ENCODE peak calls at places on chromosome 10, in eight cellular contexts. Z, Y, R, C, M, H, B and T are unnamed samples.
A peak's percentile ranks its signal among the peaks of the same experiment; 100 is the strongest.

GRCh38 chr10:103197177-103197576 is 4.1 kb upstream of the NT5C2 start:
- DNase-seq in B (peak; percentile 83), Z (no peak), C (no peak), R (no peak), H (no peak), M (peak; percentile 20), Y (no peak), T (no peak)

GRCh38 chr10:21020545-21020944 is 123.4 kb upstream of the NEBL start:
- DNase-seq in Y (peak; percentile 21), B (no peak), C (peak; percentile 80), Z (no peak), M (no peak), H (peak; percentile 44), R (no peak), T (peak; percentile 31)

GRCh38 chr10:13787015-13787421 is 200.3 kb downstream of the PRPF18 start:
- DNase-seq in Y (peak; percentile 73), R (no peak), M (no peak), Z (peak; percentile 73), H (no peak), C (peak; percentile 79), B (peak; percentile 69), T (peak; percentile 77)

GRCh38 chr10:130108934-130109604 is 1.6 kb downstream of the C10orf143 start:
- DNase-seq in C (peak; percentile 22), Y (no peak), H (no peak), Z (no peak), B (no peak), M (no peak), R (no peak), T (no peak)

GRCh38 chr10:125411724-125412123 is 251.4 kb upstream of the CTBP2 start:
- DNase-seq in H (no peak), B (no peak), C (no peak), Y (no peak), Z (no peak), R (no peak), M (peak; percentile 63), T (no peak)

GRCh38 chr10:132706701-132707100 is 79.2 kb downstream of the NKX6-2 start:
- DNase-seq in H (no peak), R (no peak), Z (no peak), M (no peak), B (peak; percentile 64), C (no peak), Y (no peak), T (no peak)

GRCh38 chr10:30454744-30455498 is 20.9 kb downstream of the MAP3K8 start:
- DNase-seq in C (no peak), Y (no peak), R (no peak), B (no peak), M (peak; percentile 48), H (no peak), Z (no peak), T (no peak)

GRCh38 chr10:46226232-46226631 is 60.6 kb upstream of the ANTXRL start:
- DNase-seq in B (no peak), R (peak; percentile 31), M (no peak), Y (no peak), C (no peak), Z (no peak), H (no peak), T (no peak)

GRCh38 chr10:43190775-43191174 is 52.5 kb downstream of the CSGALNACT2 start:
- DNase-seq in M (no peak), B (no peak), Y (no peak), C (no peak), R (no peak), Z (no peak), H (no peak), T (no peak)

GRCh38 chr10:72334196-72334831 is 20.4 kb downstream of the DNAJB12 start:
- DNase-seq in R (peak; percentile 76), B (no peak), C (no peak), M (no peak), Z (no peak), H (peak; percentile 87), Y (no peak), T (peak; percentile 90)

GRCh38 chr10:80070068-80070467 is 8.4 kb upstream of the TMEM254 start:
- DNase-seq in C (no peak), Y (no peak), H (no peak), Z (no peak), R (peak; percentile 82), M (no peak), B (no peak), T (no peak)

GRCh38 chr10:29245476-29245875 is 43.4 kb upstream of the LYZL1 start:
- DNase-seq in B (no peak), M (no peak), Y (no peak), C (no peak), H (no peak), Z (no peak), R (peak; percentile 62), T (no peak)

GRCh38 chr10:24382979-24383663 is 174.2 kb downstream of the KIAA1217 start:
- DNase-seq in M (no peak), C (no peak), R (no peak), H (no peak), Y (no peak), B (no peak), Z (no peak), T (no peak)

GRCh38 chr10:110165239-110165638 is 42.2 kb upstream of the MXI1 start:
- DNase-seq in C (no peak), Y (no peak), Z (no peak), B (no peak), M (no peak), H (no peak), R (no peak), T (no peak)

GRCh38 chr10:129446182-129446581 is 20.9 kb upstream of the MGMT start:
- DNase-seq in M (no peak), Y (no peak), R (no peak), B (no peak), C (no peak), H (no peak), Z (no peak), T (no peak)

GRCh38 chr10:91557540-91558231 is 75.2 kb downstream of the PPP1R3C start:
- DNase-seq in C (no peak), H (no peak), M (no peak), Z (no peak), Y (no peak), B (no peak), R (no peak), T (no peak)

GRCh38 chr10:95285556-95285955 is 5.2 kb downstream of the PDLIM1 start:
- DNase-seq in Y (no peak), Z (no peak), C (no peak), M (no peak), R (no peak), B (no peak), H (no peak), T (no peak)

GRCh38 chr10:95287281-95287680 is 3.5 kb downstream of the PDLIM1 start:
- DNase-seq in Y (no peak), B (no peak), H (no peak), R (no peak), M (no peak), C (no peak), Z (no peak), T (no peak)

GRCh38 chr10:95282115-95282514 is 8.7 kb downstream of the PDLIM1 start:
- DNase-seq in Z (no peak), Y (no peak), B (no peak), R (no peak), M (no peak), H (no peak), C (no peak), T (no peak)

GRCh38 chr10:95286707-95287106 is 4.1 kb downstream of the PDLIM1 start:
- DNase-seq in H (no peak), B (no peak), M (no peak), R (no peak), Y (no peak), C (no peak), Z (no peak), T (no peak)

GRCh38 chr10:95284807-95285206 is 6.0 kb downstream of the PDLIM1 start:
- DNase-seq in M (no peak), Z (no peak), R (no peak), H (no peak), B (no peak), Y (no peak), C (peak; percentile 33), T (no peak)
- TF ChIP-seq CTCF in M (no peak), Z (no peak), R (no peak), H (no peak), B (no peak), Y (peak; percentile 24), C (peak; percentile 57), T (no peak)

GRCh38 chr10:51792678-51793077 is 93.3 kb upstream of the CSTF2T start:
- DNase-seq in B (no peak), C (no peak), Z (no peak), H (no peak), M (no peak), Y (no peak), R (no peak), T (no peak)
- H3K27ac ChIP-seq in B (no peak overlapping the region), C (no peak overlapping the region), Z (no peak overlapping the region), H (no peak overlapping the region), M (no peak overlapping the region), Y (no peak overlapping the region), R (no peak overlapping the region), T (no peak overlapping the region)

GRCh38 chr10:101297901-101298451 is 56.0 kb upstream of the BTRC start:
- DNase-seq in Z (peak; percentile 65), H (peak; percentile 84), C (peak; percentile 64), Y (no peak), B (no peak), M (no peak), R (peak; percentile 68), T (peak; percentile 77)

GRCh38 chr10:101303087-101303753 is 50.7 kb upstream of the BTRC start:
- DNase-seq in M (no peak), R (no peak), C (no peak), H (no peak), Z (no peak), B (no peak), Y (no peak), T (no peak)

GRCh38 chr10:101299211-101299610 is 54.8 kb upstream of the BTRC start:
- DNase-seq in C (no peak), M (no peak), Y (no peak), R (no peak), H (no peak), Z (no peak), B (no peak), T (no peak)

GRCh38 chr10:101304316-101304715 is 49.6 kb upstream of the BTRC start:
- DNase-seq in Y (no peak), B (no peak), Z (no peak), H (no peak), R (no peak), C (no peak), M (no peak), T (no peak)

DNA sequence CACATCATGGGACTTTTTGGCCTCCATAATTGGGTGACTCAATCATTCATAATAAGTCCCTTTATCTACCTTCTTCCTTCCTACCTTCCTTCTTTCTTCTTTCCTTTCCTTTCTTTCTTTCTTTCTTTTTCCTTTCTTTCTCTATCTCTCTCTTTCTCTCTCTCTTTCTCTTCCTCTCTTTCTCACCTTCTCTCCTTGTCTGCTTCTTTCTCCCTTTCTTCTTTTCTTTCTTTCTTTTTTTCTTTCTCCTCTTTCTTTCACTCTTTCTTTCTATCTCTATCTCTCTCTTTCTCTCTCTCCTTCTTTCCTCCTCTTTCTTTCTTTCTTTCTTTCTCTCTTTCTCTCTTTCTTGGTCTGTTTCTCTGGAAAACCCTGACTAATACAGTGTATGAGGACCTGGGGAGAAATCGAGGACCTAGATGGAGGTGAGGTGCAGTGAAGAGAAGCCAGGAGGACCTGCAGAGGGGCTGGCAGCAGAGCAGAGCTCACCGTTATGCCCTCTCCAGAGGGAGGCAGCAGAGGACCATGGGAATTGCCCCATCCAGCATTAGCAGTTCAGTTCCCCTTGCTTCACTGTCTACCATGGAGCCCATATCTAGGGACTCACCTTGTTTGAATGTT is 52.7 kb upstream of the BTRC start:
- DNase-seq in Z (no peak), M (peak; percentile 13), Y (no peak), R (no peak), B (no peak), C (peak; percentile 50), H (peak; percentile 66), T (peak; percentile 47)
- TF ChIP-seq CTCF in Z (no peak), M (peak; percentile 60), Y (peak; percentile 29), R (peak; percentile 11), B (no peak), C (peak; percentile 72), H (peak; percentile 62), T (peak; percentile 66)

GRCh38 chr10:86673827-86674581 is 5.7 kb downstream of the LDB3 start:
- DNase-seq in R (peak; percentile 53), Z (no peak), M (no peak), C (no peak), B (peak; percentile 95), Y (no peak), H (peak; percentile 58), T (no peak)
- H3K27ac ChIP-seq in R (peak overlapping the region; percentile 72), Z (no peak overlapping the region), M (no peak overlapping the region), C (no peak overlapping the region), B (peak overlapping the region; percentile 89), Y (no peak overlapping the region), H (no peak overlapping the region), T (no peak overlapping the region)